ENCODE peak calls at places on chromosomes 5 and 9, in five cellular contexts. One of them, this sample, is unnamed.

GRCh38 chr5:87949665-87950640 is 318.7 kb downstream of the TMEM161B start:
- DNase-seq in HCT116: no peak
- DNase-seq in H1: no peak
- DNase-seq in HepG2: no peak
- DNase-seq in GM12878: no peak
- DNase-seq in this sample: no peak

GRCh38 chr9:111743275-111743674 is 51.5 kb downstream of the SHOC1 start:
- DNase-seq in GM12878: no peak
- DNase-seq in HCT116: peak
- DNase-seq in HepG2: peak
- DNase-seq in H1: no peak
- DNase-seq in this sample: no peak

GRCh38 chr9:98108540-98109031 is 10.4 kb downstream of the TRIM14 start:
- DNase-seq in HepG2: no peak
- DNase-seq in HCT116: no peak
- DNase-seq in GM12878: peak
- DNase-seq in H1: no peak
- DNase-seq in this sample: no peak

GRCh38 chr5:5066276-5067186 is 73.6 kb upstream of the ADAMTS16 start:
- DNase-seq in GM12878: no peak
- DNase-seq in HepG2: no peak
- DNase-seq in H1: no peak
- DNase-seq in HCT116: no peak
- DNase-seq in this sample: no peak

GRCh38 chr9:127004946-127005769 is 90.6 kb downstream of the RALGPS1 start:
- DNase-seq in GM12878: peak
- DNase-seq in H1: no peak
- DNase-seq in HepG2: no peak
- DNase-seq in HCT116: no peak
- DNase-seq in this sample: no peak

GRCh38 chr9:88809371-88809770 is 181.9 kb upstream of the S1PR3 start:
- DNase-seq in GM12878: no peak
- DNase-seq in H1: no peak
- DNase-seq in HCT116: no peak
- DNase-seq in HepG2: no peak
- DNase-seq in this sample: no peak

GRCh38 chr9:87278971-87279731 is 218.5 kb upstream of the DAPK1 start:
- DNase-seq in HepG2: no peak
- DNase-seq in H1: no peak
- DNase-seq in GM12878: no peak
- DNase-seq in HCT116: no peak
- DNase-seq in this sample: no peak

GRCh38 chr9:89153618-89154017 is 25.0 kb downstream of the SHC3 start:
- DNase-seq in H1: no peak
- DNase-seq in GM12878: no peak
- DNase-seq in HCT116: peak
- DNase-seq in HepG2: no peak
- DNase-seq in this sample: no peak

GRCh38 chr9:97755618-97756267 is 58.6 kb upstream of the XPA start:
- DNase-seq in H1: no peak
- DNase-seq in HCT116: no peak
- DNase-seq in GM12878: no peak
- DNase-seq in HepG2: no peak
- DNase-seq in this sample: no peak

GRCh38 chr5:141934099-141934844 is 10.6 kb downstream of the DELE1 start:
- DNase-seq in HCT116: no peak
- DNase-seq in GM12878: no peak
- DNase-seq in HepG2: no peak
- DNase-seq in H1: no peak
- DNase-seq in this sample: no peak

GRCh38 chr5:181052526-181052927 is 12.5 kb downstream of the BTNL9 start:
- DNase-seq in HCT116: no peak
- DNase-seq in HepG2: no peak
- DNase-seq in H1: peak
- DNase-seq in GM12878: no peak
- DNase-seq in this sample: no peak

GRCh38 chr9:28799876-28800275 is 1226.6 kb upstream of the C9orf72 start:
- DNase-seq in H1: no peak
- DNase-seq in GM12878: no peak
- DNase-seq in HCT116: no peak
- DNase-seq in HepG2: no peak
- DNase-seq in this sample: no peak

GRCh38 chr5:179488464-179488863 is 61.9 kb upstream of the RUFY1 start:
- DNase-seq in HepG2: no peak
- DNase-seq in H1: no peak
- DNase-seq in GM12878: no peak
- DNase-seq in HCT116: no peak
- DNase-seq in this sample: no peak

GRCh38 chr5:57103317-57103907 is 70.4 kb upstream of the GPBP1 start:
- DNase-seq in HepG2: peak
- DNase-seq in GM12878: no peak
- DNase-seq in HCT116: no peak
- DNase-seq in H1: no peak
- DNase-seq in this sample: no peak

GRCh38 chr5:57097526-57097925 is 76.3 kb upstream of the GPBP1 start:
- DNase-seq in H1: no peak
- DNase-seq in HCT116: no peak
- DNase-seq in GM12878: no peak
- DNase-seq in HepG2: no peak
- DNase-seq in this sample: no peak

GRCh38 chr5:57102189-57102904 is 71.5 kb upstream of the GPBP1 start:
- DNase-seq in H1: no peak
- DNase-seq in HCT116: no peak
- DNase-seq in GM12878: no peak
- DNase-seq in HepG2: peak
- DNase-seq in this sample: no peak

GRCh38 chr5:57106661-57107060 is 67.2 kb upstream of the GPBP1 start:
- DNase-seq in HCT116: no peak
- DNase-seq in HepG2: no peak
- DNase-seq in GM12878: no peak
- DNase-seq in H1: no peak
- DNase-seq in this sample: no peak

GRCh38 chr5:57102905-57103255 is 71.0 kb upstream of the GPBP1 start:
- DNase-seq in GM12878: no peak
- DNase-seq in HepG2: peak
- DNase-seq in H1: no peak
- DNase-seq in HCT116: no peak
- DNase-seq in this sample: no peak
- TF ChIP-seq ZNF274 in GM12878: no peak
- TF ChIP-seq ZNF274 in HepG2: no peak
- TF ChIP-seq ZNF274 in H1: no peak
- TF ChIP-seq ZNF274 in HCT116: no peak
- TF ChIP-seq ZNF274 in this sample: no peak

DNA sequence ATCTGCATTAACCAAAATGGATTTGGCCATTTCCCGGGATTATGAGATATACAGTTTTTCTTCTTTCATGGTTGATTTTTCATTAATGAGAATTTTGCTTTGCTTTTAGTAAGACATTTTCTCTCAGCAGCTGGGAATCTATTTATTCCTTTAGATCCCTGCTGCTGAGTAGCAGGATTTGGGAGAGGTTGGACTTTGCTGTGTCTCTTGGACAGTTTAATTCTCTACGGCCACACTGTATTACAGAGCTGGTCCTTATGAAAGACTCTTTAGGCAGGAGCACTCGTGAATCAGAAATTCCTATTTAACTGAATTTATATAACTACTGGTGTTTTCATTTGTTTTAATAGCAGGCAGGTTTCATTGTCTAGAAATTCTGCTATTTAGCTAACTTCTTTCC is 1.6 kb downstream of the UNC13B start:
- DNase-seq in HCT116: no peak
- DNase-seq in GM12878: no peak
- DNase-seq in HepG2: no peak
- DNase-seq in H1: no peak
- DNase-seq in this sample: no peak
- TF ChIP-seq YY1 in HCT116: no peak
- TF ChIP-seq YY1 in GM12878: no peak
- TF ChIP-seq YY1 in HepG2: no peak
- TF ChIP-seq YY1 in H1: no peak
- TF ChIP-seq YY1 in this sample: no peak

DNA sequence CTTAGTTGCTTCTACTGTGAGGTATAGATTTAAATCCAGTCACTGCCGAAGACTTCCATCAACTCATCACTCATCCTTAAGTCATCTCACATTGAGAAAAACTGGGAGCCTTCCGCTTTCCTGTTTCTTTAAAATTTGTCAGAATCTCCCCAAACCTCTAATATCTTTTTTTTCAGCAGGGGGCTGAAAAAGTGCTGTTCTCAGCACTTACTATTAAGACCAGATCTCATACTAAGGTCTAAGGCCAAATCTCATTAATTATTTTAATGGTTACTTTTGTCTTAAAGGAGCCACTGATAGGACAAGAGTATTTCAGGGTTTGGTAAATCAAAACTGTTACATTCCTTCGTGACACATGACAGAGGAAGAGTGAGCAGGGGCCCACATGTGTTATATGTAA is 134.6 kb upstream of the PRSS3 start:
- DNase-seq in GM12878: no peak
- DNase-seq in HCT116: no peak
- DNase-seq in H1: no peak
- DNase-seq in HepG2: no peak
- DNase-seq in this sample: no peak
- TF ChIP-seq ZNF274 in GM12878: no peak
- TF ChIP-seq ZNF274 in HCT116: no peak
- TF ChIP-seq ZNF274 in H1: no peak
- TF ChIP-seq ZNF274 in HepG2: no peak
- TF ChIP-seq ZNF274 in this sample: no peak

GRCh38 chr5:40071870-40072269 is 607.8 kb upstream of the PTGER4 start:
- DNase-seq in HepG2: no peak
- DNase-seq in HCT116: no peak
- DNase-seq in H1: no peak
- DNase-seq in GM12878: no peak
- DNase-seq in this sample: no peak
- TF ChIP-seq YY1 in HepG2: no peak
- TF ChIP-seq YY1 in HCT116: no peak
- TF ChIP-seq YY1 in H1: no peak
- TF ChIP-seq YY1 in GM12878: no peak
- TF ChIP-seq YY1 in this sample: no peak

GRCh38 chr5:69281114-69281513 is 46.4 kb downstream of the CDK7 start:
- DNase-seq in H1: no peak
- DNase-seq in HCT116: no peak
- DNase-seq in HepG2: no peak
- DNase-seq in GM12878: no peak
- DNase-seq in this sample: no peak

GRCh38 chr5:69288668-69289067 is 43.9 kb downstream of the CCDC125 start:
- DNase-seq in GM12878: no peak
- DNase-seq in HepG2: no peak
- DNase-seq in HCT116: no peak
- DNase-seq in H1: peak
- DNase-seq in this sample: no peak

GRCh38 chr5:69288069-69288468 is 44.5 kb downstream of the CCDC125 start:
- DNase-seq in H1: no peak
- DNase-seq in GM12878: no peak
- DNase-seq in HepG2: no peak
- DNase-seq in HCT116: no peak
- DNase-seq in this sample: no peak

DNA sequence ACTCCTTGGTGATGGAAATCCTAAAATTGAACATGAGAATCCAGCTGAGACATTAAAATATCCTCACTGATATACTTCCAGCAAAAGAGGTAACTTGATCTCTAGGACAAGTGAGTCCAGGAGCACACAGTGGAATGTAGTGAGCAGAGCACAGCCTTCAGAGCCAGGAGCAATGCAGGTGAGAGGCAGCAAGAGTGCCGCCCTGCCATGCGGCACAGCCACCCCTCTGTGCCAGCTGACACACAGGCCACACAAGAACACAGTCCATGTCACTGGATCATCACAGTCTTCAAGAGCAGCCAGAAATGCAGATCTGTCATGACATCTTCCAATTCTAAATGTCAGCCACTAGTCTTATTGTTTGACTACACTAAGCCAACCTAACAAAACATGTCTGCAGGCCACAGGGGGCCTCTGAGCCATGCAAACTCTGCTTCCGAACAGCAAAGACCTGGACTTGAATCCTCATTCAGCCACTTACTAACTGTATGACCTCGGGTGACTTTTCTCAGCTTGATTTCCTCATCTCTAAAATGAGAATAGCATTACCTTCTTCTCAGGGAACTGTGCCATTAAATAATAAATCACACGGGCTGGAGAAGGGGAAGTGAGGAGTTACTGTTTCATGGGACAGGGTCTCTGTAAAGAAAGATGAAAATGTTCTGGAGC is 47.0 kb downstream of the CCDC125 start:
- DNase-seq in GM12878: no peak
- DNase-seq in H1: peak
- DNase-seq in HCT116: no peak
- DNase-seq in HepG2: no peak
- DNase-seq in this sample: no peak
- TF ChIP-seq ZNF274 in GM12878: no peak
- TF ChIP-seq ZNF274 in H1: no peak
- TF ChIP-seq ZNF274 in HCT116: no peak
- TF ChIP-seq ZNF274 in HepG2: no peak
- TF ChIP-seq ZNF274 in this sample: no peak

GRCh38 chr5:110785356-110785755 is 46.5 kb downstream of the SLC25A46 start:
- DNase-seq in H1: no peak
- DNase-seq in GM12878: no peak
- DNase-seq in HCT116: no peak
- DNase-seq in HepG2: no peak
- DNase-seq in this sample: no peak
- TF ChIP-seq YY1 in H1: no peak
- TF ChIP-seq YY1 in GM12878: no peak
- TF ChIP-seq YY1 in HCT116: no peak
- TF ChIP-seq YY1 in HepG2: no peak
- TF ChIP-seq YY1 in this sample: no peak

GRCh38 chr5:154677921-154678320 is 77.3 kb upstream of the LARP1 start:
- DNase-seq in HepG2: no peak
- DNase-seq in GM12878: no peak
- DNase-seq in H1: no peak
- DNase-seq in HCT116: no peak
- DNase-seq in this sample: no peak
- TF ChIP-seq ZNF274 in HepG2: no peak
- TF ChIP-seq ZNF274 in GM12878: no peak
- TF ChIP-seq ZNF274 in H1: no peak
- TF ChIP-seq ZNF274 in HCT116: no peak
- TF ChIP-seq ZNF274 in this sample: no peak

GRCh38 chr9:22008662-22009562 is at the start of gene CDKN2B:
- DNase-seq in GM12878: no peak
- DNase-seq in HepG2: peak
- DNase-seq in HCT116: peak
- DNase-seq in H1: peak
- DNase-seq in this sample: peak
- TF ChIP-seq YY1 in GM12878: peak
- TF ChIP-seq YY1 in HepG2: peak
- TF ChIP-seq YY1 in HCT116: peak
- TF ChIP-seq YY1 in H1: no peak
- TF ChIP-seq YY1 in this sample: no peak

GRCh38 chr9:109705515-109705914 is 74.5 kb upstream of the PALM2AKAP2 start:
- DNase-seq in HepG2: peak
- DNase-seq in HCT116: peak
- DNase-seq in GM12878: no peak
- DNase-seq in H1: no peak
- DNase-seq in this sample: peak
- TF ChIP-seq ZNF274 in HepG2: no peak
- TF ChIP-seq ZNF274 in HCT116: no peak
- TF ChIP-seq ZNF274 in GM12878: no peak
- TF ChIP-seq ZNF274 in H1: no peak
- TF ChIP-seq ZNF274 in this sample: no peak